ENCODE peak calls at places on chromosomes 2 and 18, in eight cellular contexts. L is neuronal stem cell, V is cardiac muscle cell, Y is ovary, W is lower lobe of right lung, M is PC-9, C is GM23248, P is transverse colon. F is an unnamed sample. For H3K4me1, the result is how much of the 10 kb centered on the place peaks cover.

GRCh38 chr2:146874260-146874658 is 970.6 kb upstream of the ACVR2A start:
- DNase-seq in L (no peak), V (peak), Y (no peak), W (no peak), M (peak), C (peak), P (no peak), F (peak)

GRCh38 chr18:74283646-74284045 is 8.1 kb downstream of the CYB5A start:
- DNase-seq in L (no peak), V (no peak), Y (no peak), W (no peak), M (no peak), C (no peak), P (no peak), F (no peak)

GRCh38 chr2:233489666-233490065 is 76.9 kb downstream of the USP40 start:
- DNase-seq in L (no peak), V (peak), Y (no peak), W (no peak), M (no peak), C (peak), P (no peak), F (no peak)

GRCh38 chr2:227862227-227862740 is 9.1 kb upstream of the DAW1 start:
- DNase-seq in L (no peak), V (peak), Y (no peak), W (no peak), M (no peak), C (peak), P (peak), F (no peak)

GRCh38 chr2:227460079-227460485 is 11.9 kb upstream of the AGFG1 start:
- DNase-seq in L (no peak), V (peak), Y (no peak), W (no peak), M (no peak), C (peak), P (no peak), F (no peak)

GRCh38 chr18:68837665-68838390 is 39.9 kb downstream of the CCDC102B start:
- DNase-seq in L (no peak), V (no peak), Y (no peak), W (no peak), M (no peak), C (peak), P (no peak), F (no peak)

GRCh38 chr18:23498877-23499570 is 4.3 kb upstream of the RMC1 start:
- DNase-seq in L (no peak), V (peak), Y (peak), W (peak), M (no peak), C (peak), P (peak), F (peak)

GRCh38 chr2:217954051-217954450 is 48.7 kb downstream of the TNS1 start:
- DNase-seq in L (no peak), V (no peak), Y (peak), W (peak), M (no peak), C (no peak), P (no peak), F (no peak)

GRCh38 chr18:370753-371615 is 103.1 kb upstream of the THOC1 start:
- DNase-seq in L (no peak), V (no peak), Y (no peak), W (no peak), M (no peak), C (no peak), P (no peak), F (no peak)

GRCh38 chr2:160343404-160343803 is 143.3 kb upstream of the ITGB6 start:
- DNase-seq in L (no peak), V (no peak), Y (no peak), W (no peak), M (no peak), C (no peak), P (no peak), F (no peak)

GRCh38 chr2:26854283-26854827 is 6.4 kb downstream of the DPYSL5 start:
- DNase-seq in L (no peak), V (no peak), Y (no peak), W (no peak), M (no peak), C (no peak), P (no peak), F (no peak)

GRCh38 chr18:10378688-10379465 is 75.6 kb upstream of the APCDD1 start:
- DNase-seq in L (no peak), V (no peak), Y (no peak), W (no peak), M (no peak), C (peak), P (no peak), F (no peak)

GRCh38 chr2:207884127-207884526 is 114.4 kb upstream of the FZD5 start:
- DNase-seq in L (no peak), V (no peak), Y (no peak), W (no peak), M (no peak), C (no peak), P (no peak), F (no peak)

GRCh38 chr2:36885605-36886004 is 80.7 kb downstream of the STRN start:
- DNase-seq in L (no peak), V (no peak), Y (no peak), W (no peak), M (no peak), C (no peak), P (no peak), F (no peak)

GRCh38 chr2:229407170-229407569 is 136.1 kb upstream of the PID1 start:
- DNase-seq in L (no peak), V (peak), Y (peak), W (peak), M (no peak), C (peak), P (peak), F (peak)

GRCh38 chr2:72149556-72150156 is 2.0 kb upstream of the CYP26B1 start:
- DNase-seq in L (no peak), V (no peak), Y (no peak), W (no peak), M (no peak), C (peak), P (no peak), F (no peak)

GRCh38 chr18:78740876-78741275 is 238.7 kb upstream of the SALL3 start:
- DNase-seq in L (no peak), V (no peak), Y (peak), W (no peak), M (no peak), C (no peak), P (no peak), F (no peak)

GRCh38 chr2:31886700-31887099 is 124.1 kb downstream of the MEMO1 start:
- DNase-seq in L (peak), V (peak), Y (no peak), W (no peak), M (no peak), C (no peak), P (no peak), F (no peak)

GRCh38 chr2:241432824-241433448 is 75.4 kb downstream of the STK25 start:
- DNase-seq in L (no peak), V (no peak), Y (no peak), W (no peak), M (no peak), C (no peak), P (no peak), F (no peak)

GRCh38 chr18:27769152-27769551 is 407.8 kb downstream of the CDH2 start:
- DNase-seq in L (no peak), V (no peak), Y (no peak), W (no peak), M (no peak), C (no peak), P (no peak), F (no peak)

GRCh38 chr2:61014805-61015204 is 2.7 kb upstream of the PEX13 start:
- DNase-seq in L (no peak), V (no peak), Y (no peak), W (no peak), M (peak), C (no peak), P (no peak), F (no peak)

GRCh38 chr2:61017003-61017555 is 441 bp upstream of the PEX13 start:
- DNase-seq in L (no peak), V (peak), Y (peak), W (peak), M (peak), C (peak), P (peak), F (peak)

GRCh38 chr2:61015971-61016370 is 1.5 kb upstream of the PEX13 start:
- DNase-seq in L (no peak), V (no peak), Y (no peak), W (no peak), M (peak), C (no peak), P (no peak), F (no peak)

GRCh38 chr2:61017556-61018318 is at the start of the genes PEX13 and PUS10:
- DNase-seq in L (peak), V (peak), Y (peak), W (peak), M (peak), C (peak), P (peak), F (peak)

DNA sequence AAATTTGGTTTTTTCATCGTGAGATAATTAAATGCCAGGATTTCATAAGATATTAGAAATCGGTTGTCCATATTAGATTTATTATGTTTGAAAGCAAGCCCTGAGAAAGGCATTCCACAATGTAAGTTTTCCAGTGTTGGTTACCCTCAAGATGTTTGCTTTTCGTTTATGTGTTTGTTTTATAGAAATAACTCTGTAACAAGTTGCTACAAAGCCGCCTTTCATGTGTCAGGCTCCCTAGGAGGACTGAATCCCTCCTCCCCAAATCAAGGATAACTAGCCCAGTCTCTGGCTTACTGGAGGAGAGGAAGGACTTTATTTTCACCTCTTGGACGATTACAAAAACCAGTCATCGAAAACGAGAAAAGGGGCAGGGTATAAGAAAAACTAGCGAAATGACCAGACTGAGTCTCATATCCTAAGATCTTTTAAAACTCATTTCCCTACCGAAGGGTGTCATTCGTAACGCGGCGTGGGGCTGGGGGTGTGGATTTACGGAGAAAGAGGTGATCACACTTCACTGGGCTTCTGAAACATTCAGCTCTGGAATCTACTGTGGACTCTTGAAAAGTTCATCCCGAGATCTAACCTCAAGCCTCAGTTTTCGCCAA is 1.0 kb upstream of the PEX13 start:
- DNase-seq in L (no peak), V (no peak), Y (no peak), W (peak), M (peak), C (no peak), P (no peak), F (no peak)
- H3K4me1 ChIP-seq in L (under half), V (under half), Y (under half), W (under half), M (half or more), C (under half), P (under half), F (under half)

GRCh38 chr2:121648611-121649401 is 456 bp downstream of the CLASP1 start:
- DNase-seq in L (no peak), V (peak), Y (no peak), W (peak), M (peak), C (peak), P (peak), F (no peak)
- H3K4me1 ChIP-seq in L (under half), V (under half), Y (under half), W (under half), M (under half), C (under half), P (under half), F (under half)

GRCh38 chr2:46333912-46334311 is 36.7 kb downstream of the EPAS1 start:
- DNase-seq in L (no peak), V (no peak), Y (no peak), W (no peak), M (no peak), C (peak), P (no peak), F (no peak)

GRCh38 chr2:46334389-46335345 is 37.5 kb downstream of the EPAS1 start:
- DNase-seq in L (no peak), V (peak), Y (peak), W (no peak), M (no peak), C (peak), P (no peak), F (peak)

GRCh38 chr2:46336560-46336959 is 39.4 kb downstream of the EPAS1 start:
- DNase-seq in L (no peak), V (no peak), Y (no peak), W (no peak), M (no peak), C (peak), P (no peak), F (no peak)

GRCh38 chr2:46335966-46336436 is 38.8 kb downstream of the EPAS1 start:
- DNase-seq in L (no peak), V (no peak), Y (no peak), W (peak), M (peak), C (no peak), P (peak), F (peak)

DNA sequence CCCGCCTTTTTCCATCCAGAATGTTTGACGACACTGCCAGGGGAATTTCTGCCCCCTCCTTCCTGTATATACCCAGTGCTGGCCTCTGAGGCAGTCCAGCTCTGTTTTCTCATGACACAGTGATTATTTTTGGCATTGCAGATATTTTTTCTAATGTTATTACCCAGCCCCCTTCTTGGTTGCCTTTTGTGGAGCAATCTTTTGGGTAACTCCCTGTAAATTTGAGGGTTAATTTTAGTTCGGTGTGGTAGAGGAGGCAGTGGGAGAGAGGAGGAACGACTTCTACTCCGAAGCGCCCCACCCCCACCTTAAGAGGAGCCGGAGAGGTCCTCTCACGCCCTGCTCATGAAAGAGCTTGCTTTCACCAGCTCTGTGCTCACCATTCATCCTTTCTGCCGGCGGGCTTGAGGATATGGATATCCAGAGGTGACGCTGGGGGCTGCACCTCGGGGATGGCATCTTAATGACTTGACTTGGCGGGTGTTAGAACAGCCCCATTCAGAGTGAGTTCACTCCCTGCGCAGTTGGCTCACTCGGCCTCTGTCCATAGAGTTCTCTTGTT is 38.3 kb downstream of the EPAS1 start:
- DNase-seq in L (peak), V (peak), Y (peak), W (peak), M (no peak), C (peak), P (peak), F (peak)
- H3K4me1 ChIP-seq in L (under half), V (under half), Y (half or more), W (half or more), M (under half), C (half or more), P (half or more), F (under half)

DNA sequence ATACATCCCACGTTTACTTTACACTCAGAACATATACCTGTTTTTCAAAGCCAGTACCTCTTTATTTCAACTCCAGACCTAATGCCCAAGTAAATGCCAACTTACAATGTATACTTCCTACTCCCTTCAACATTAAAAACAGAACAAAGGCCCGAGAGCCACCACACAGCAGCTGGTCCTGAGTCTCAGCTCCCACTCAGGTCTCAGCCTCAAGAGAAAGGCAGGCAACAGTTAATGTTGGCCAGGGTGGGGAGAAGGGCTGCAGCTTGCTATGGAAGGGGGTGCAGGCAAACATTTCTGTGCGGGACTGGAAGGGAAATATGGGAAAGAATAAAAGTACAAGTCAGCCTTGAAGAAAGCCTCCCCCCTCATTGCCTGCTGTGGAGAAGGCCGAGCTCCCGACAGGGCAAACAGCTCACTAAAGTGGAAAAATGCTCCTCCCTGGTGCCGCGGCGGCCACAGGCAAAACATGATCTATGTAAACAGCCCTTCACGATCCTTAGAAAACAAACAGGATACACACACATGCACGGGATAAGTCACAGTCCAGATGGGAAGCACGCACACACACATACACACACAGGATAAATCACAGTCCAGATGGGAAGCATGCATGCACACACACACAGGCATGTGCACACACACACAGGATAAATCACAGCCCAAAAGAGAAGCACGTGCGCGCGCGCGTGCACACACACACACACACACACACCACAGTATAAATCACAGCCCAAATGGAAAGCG is 67.4 kb downstream of the ADNP2 start:
- DNase-seq in L (no peak), V (no peak), Y (no peak), W (no peak), M (no peak), C (peak), P (no peak), F (no peak)
- H3K4me1 ChIP-seq in L (under half), V (under half), Y (under half), W (under half), M (under half), C (under half), P (under half), F (under half)

GRCh38 chr2:224948005-224948404 is 94.3 kb downstream of the DOCK10 start:
- DNase-seq in L (no peak), V (no peak), Y (no peak), W (no peak), M (no peak), C (no peak), P (no peak), F (no peak)
- H3K4me1 ChIP-seq in L (under half), V (under half), Y (under half), W (under half), M (under half), C (under half), P (under half), F (under half)

GRCh38 chr2:105746177-105747080 is 1.7 kb downstream of the NCK2 start:
- DNase-seq in L (no peak), V (no peak), Y (peak), W (peak), M (no peak), C (no peak), P (peak), F (peak)

GRCh38 chr2:105741617-105742016 is 3.1 kb upstream of the NCK2 start:
- DNase-seq in L (no peak), V (no peak), Y (no peak), W (no peak), M (no peak), C (no peak), P (no peak), F (no peak)

GRCh38 chr2:105744909-105745853 is at the start of gene NCK2:
- DNase-seq in L (peak), V (peak), Y (peak), W (peak), M (no peak), C (peak), P (peak), F (peak)

GRCh38 chr2:105747254-105747909 is 2.7 kb downstream of the NCK2 start:
- DNase-seq in L (no peak), V (no peak), Y (no peak), W (no peak), M (no peak), C (no peak), P (no peak), F (no peak)

DNA sequence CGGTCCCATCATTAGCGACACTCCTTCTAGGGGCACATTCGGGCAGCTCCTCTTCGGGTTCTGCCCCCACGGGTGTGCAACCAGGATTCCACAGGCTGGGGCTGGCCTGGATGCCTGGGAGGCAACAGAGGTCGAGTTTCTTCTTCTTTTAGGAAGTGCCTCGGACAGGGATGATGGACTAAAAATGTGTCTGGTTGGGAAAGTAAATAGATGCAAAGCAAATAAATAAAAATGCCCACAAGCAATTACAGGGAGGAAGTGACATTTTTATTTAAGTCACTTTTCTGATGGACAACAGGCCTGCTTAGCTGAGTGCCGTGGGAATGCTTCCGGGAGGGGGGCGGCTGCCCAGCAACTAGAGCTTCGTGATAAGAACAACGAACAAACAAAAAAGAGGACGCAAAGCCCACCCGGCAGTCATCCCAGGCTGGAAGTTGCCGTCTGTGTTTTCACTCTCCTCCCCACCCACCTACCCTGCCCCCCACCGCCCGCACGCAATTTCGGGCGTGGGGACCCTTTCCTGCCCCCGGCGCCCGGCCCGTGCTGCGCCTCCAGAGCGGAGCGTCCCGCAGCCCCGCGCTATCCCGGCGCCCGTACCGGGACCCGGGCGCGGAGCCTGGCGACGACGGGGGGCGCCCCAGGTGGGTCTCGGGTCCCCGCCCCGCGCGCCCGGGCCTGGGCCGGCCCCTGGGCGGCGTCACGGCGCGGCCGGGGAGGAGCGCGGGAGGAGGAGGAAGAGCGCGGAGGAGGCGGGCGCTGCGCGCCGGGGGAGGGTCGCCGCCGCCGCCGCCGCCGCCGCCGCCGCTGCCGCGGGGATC is 412 bp upstream of the NCK2 start:
- DNase-seq in L (peak), V (peak), Y (peak), W (peak), M (peak), C (peak), P (peak), F (peak)
- H3K4me1 ChIP-seq in L (under half), V (under half), Y (under half), W (under half), M (under half), C (under half), P (under half), F (under half)

F was measured in uterus.